ENCODE peak calls at places on chromosomes 12 and 14, in seven cellular contexts. S is hypothalamus, Z is ovary, M is OCI-M1, H is SK-N-SH, D is D721Med, G is IMR-90. X is an unnamed sample.
A peak's percentile ranks its signal among the peaks of the same experiment; 100 is the strongest.

GRCh38 chr14:77022219-77022852 is 6.2 kb downstream of the IRF2BPL start:
- DNase-seq in G (no peak), M (no peak), H (no peak), S (no peak), D (no peak), Z (no peak), X (no peak)

GRCh38 chr12:116520801-116521471 is 38.2 kb upstream of the MAP1LC3B2 start:
- DNase-seq in D (no peak), M (no peak), H (peak; percentile 35), Z (no peak), S (no peak), G (peak; percentile 33), X (no peak)

GRCh38 chr12:66304296-66304915 is 2.1 kb downstream of the HELB start:
- DNase-seq in Z (no peak), G (no peak), D (no peak), S (no peak), M (peak; percentile 59), H (no peak), X (no peak)

GRCh38 chr12:122793685-122794106 is 19.3 kb downstream of the CCDC62 start:
- DNase-seq in S (no peak), Z (no peak), M (peak; percentile 87), H (peak; percentile 74), G (peak; percentile 69), D (no peak), X (no peak)

GRCh38 chr12:104376650-104377506 is 73.3 kb downstream of the EID3 start:
- DNase-seq in G (peak; percentile 28), M (no peak), Z (no peak), H (no peak), S (no peak), D (no peak), X (peak; percentile 38)

GRCh38 chr12:90036641-90037040 is 328.0 kb upstream of the ATP2B1 start:
- DNase-seq in S (no peak), H (no peak), G (peak; percentile 62), M (no peak), D (no peak), Z (no peak), X (no peak)

GRCh38 chr12:64890873-64891468 is 66.5 kb downstream of the TBC1D30 start:
- DNase-seq in Z (no peak), H (peak; percentile 54), D (peak; percentile 20), M (peak; percentile 76), G (peak; percentile 70), S (no peak), X (no peak)

GRCh38 chr14:72657214-72657921 is 236.5 kb downstream of the DPF3 start:
- DNase-seq in D (no peak), G (peak; percentile 50), S (no peak), M (no peak), H (no peak), Z (no peak), X (no peak)

GRCh38 chr12:118607831-118608230 is 231.5 kb downstream of the SUDS3 start:
- DNase-seq in Z (no peak), S (no peak), D (no peak), M (no peak), G (no peak), H (no peak), X (no peak)

GRCh38 chr14:45793081-45793480 is 540.1 kb upstream of the MIS18BP1 start:
- DNase-seq in G (no peak), H (no peak), Z (no peak), D (no peak), M (peak; percentile 27), S (no peak), X (no peak)

GRCh38 chr14:102731871-102732800 is 45.1 kb upstream of the TRAF3 start:
- DNase-seq in D (no peak), S (no peak), M (no peak), H (no peak), G (no peak), Z (no peak), X (no peak)

GRCh38 chr14:81313775-81314429 is 86.2 kb downstream of the STON2 start:
- DNase-seq in H (no peak), Z (no peak), M (no peak), G (no peak), S (no peak), D (no peak), X (no peak)

GRCh38 chr12:68609955-68610434 is 704 bp upstream of the RAP1B start:
- DNase-seq in Z (peak; percentile 17), D (no peak), S (no peak), M (peak; percentile 86), H (peak; percentile 13), G (peak; percentile 30), X (no peak)

GRCh38 chr12:65938807-65939206 is 114.5 kb downstream of the HMGA2 start:
- DNase-seq in G (no peak), S (no peak), H (no peak), M (peak; percentile 21), D (no peak), Z (no peak), X (no peak)

GRCh38 chr14:72553656-72554055 is 340.2 kb downstream of the DPF3 start:
- DNase-seq in M (no peak), Z (no peak), S (no peak), H (no peak), D (no peak), G (no peak), X (no peak)

GRCh38 chr14:41785696-41786095 is 179.0 kb downstream of the LRFN5 start:
- DNase-seq in M (no peak), D (no peak), G (no peak), S (no peak), H (no peak), Z (no peak), X (no peak)

GRCh38 chr14:97410667-97411286 is 613.6 kb downstream of the VRK1 start:
- DNase-seq in H (no peak), M (no peak), S (no peak), D (no peak), G (no peak), Z (no peak), X (no peak)

GRCh38 chr12:52207895-52208294 is 16.1 kb upstream of the KRT80 start:
- DNase-seq in D (no peak), G (peak; percentile 28), M (no peak), H (no peak), Z (peak; percentile 5), S (no peak), X (peak; percentile 91)

GRCh38 chr12:124057691-124058090 is 84.7 kb downstream of the ZNF664 start:
- DNase-seq in H (no peak), G (no peak), D (no peak), S (no peak), Z (no peak), M (no peak), X (no peak)

GRCh38 chr12:103742349-103742784 is 98.7 kb downstream of the NT5DC3 start:
- DNase-seq in M (no peak), H (peak; percentile 28), S (no peak), G (no peak), D (no peak), Z (no peak), X (peak; percentile 37)

GRCh38 chr12:46942579-46942978 is 116.8 kb upstream of the SLC38A4 start:
- DNase-seq in M (no peak), G (peak; percentile 79), D (no peak), H (no peak), S (no peak), Z (no peak), X (no peak)

GRCh38 chr12:91094036-91094660 is 17.1 kb downstream of the LUM start:
- DNase-seq in S (no peak), Z (no peak), M (peak; percentile 28), G (peak; percentile 30), D (no peak), H (no peak), X (no peak)

GRCh38 chr14:73721101-73721821 is 7.1 kb upstream of the PNMA1 start:
- DNase-seq in Z (no peak), D (no peak), M (no peak), G (no peak), H (peak; percentile 16), S (no peak), X (no peak)

GRCh38 chr14:69666698-69667211 is 55.4 kb downstream of the SUSD6 start:
- DNase-seq in Z (no peak), M (no peak), H (no peak), D (no peak), S (no peak), G (peak; percentile 69), X (peak; percentile 67)

GRCh38 chr12:11861864-11862600 is 208.7 kb upstream of the BCL2L14 start:
- DNase-seq in G (no peak), S (no peak), D (no peak), Z (no peak), M (no peak), H (no peak), X (no peak)

GRCh38 chr12:105355752-105356151 is 25.3 kb downstream of the C12orf75 start:
- DNase-seq in S (no peak), D (no peak), G (peak; percentile 72), Z (no peak), H (no peak), M (no peak), X (no peak)

GRCh38 chr14:24162083-24162482 is 1.0 kb downstream of the IRF9 start:
- DNase-seq in H (no peak), S (peak; percentile 14), D (no peak), G (peak; percentile 75), Z (peak; percentile 42), M (no peak), X (peak; percentile 44)

GRCh38 chr12:65566776-65567175 is 257.5 kb upstream of the HMGA2 start:
- DNase-seq in S (no peak), M (no peak), D (no peak), Z (no peak), G (peak; percentile 45), H (no peak), X (no peak)

GRCh38 chr12:57687862-57688261 is 6.1 kb upstream of the OS9 start:
- DNase-seq in H (no peak), Z (no peak), M (no peak), D (no peak), G (no peak), S (no peak), X (no peak)

GRCh38 chr12:12384601-12385321 is 27.9 kb downstream of the BORCS5 start:
- DNase-seq in D (no peak), Z (no peak), M (peak; percentile 22), S (peak; percentile 20), G (no peak), H (peak; percentile 45), X (no peak)

GRCh38 chr14:54614296-54614695 is 47.4 kb downstream of the SAMD4A start:
- DNase-seq in Z (no peak), S (no peak), M (no peak), D (no peak), G (no peak), H (no peak), X (no peak)

GRCh38 chr12:48388938-48389337 is 38.2 kb upstream of the ZNF641 start:
- DNase-seq in G (peak; percentile 8), D (no peak), M (no peak), H (no peak), Z (no peak), S (no peak), X (no peak)

GRCh38 chr14:77470192-77470870 is 12.4 kb downstream of the AHSA1 start:
- DNase-seq in M (no peak), Z (no peak), H (no peak), D (no peak), S (no peak), G (no peak), X (no peak)

X was measured in adrenal gland.